ENCODE peak calls at places on chromosomes 12 and 14, in eight cellular contexts. W is PC-3, I is caudate nucleus, T is heart right ventricle, H is neuronal stem cell, X is pancreas, E is transverse colon, F is suprapubic skin. U is an unnamed sample.

GRCh38 chr12:63149884-63150254 is 1.1 kb downstream of the AVPR1A start:
- DNase-seq in W (no peak), F (no peak), X (no peak), E (no peak), T (no peak), H (peak), I (no peak), U (no peak)

GRCh38 chr12:67921286-67921685 is 68.0 kb upstream of the IFNG-AS1 start:
- DNase-seq in F (no peak), T (no peak), I (no peak), W (peak), H (no peak), E (no peak), X (no peak), U (no peak)

GRCh38 chr12:12585115-12585862 is 22.6 kb upstream of the DUSP16 start:
- DNase-seq in E (no peak), H (no peak), F (no peak), W (peak), I (no peak), X (no peak), T (no peak), U (no peak)

GRCh38 chr12:58140395-58140794 is 199.0 kb downstream of the ATP23 start:
- DNase-seq in T (no peak), I (no peak), F (no peak), H (no peak), E (no peak), W (no peak), X (no peak), U (no peak)

GRCh38 chr12:116880817-116881324 is 370 bp downstream of the HRK start:
- DNase-seq in X (peak), H (peak), I (no peak), T (peak), E (peak), F (no peak), W (peak), U (no peak)

GRCh38 chr14:58287607-58288042 is 10.7 kb upstream of the ARID4A start:
- DNase-seq in T (no peak), F (no peak), W (no peak), I (no peak), H (no peak), E (no peak), X (peak), U (no peak)

GRCh38 chr12:120739821-120740613 is 14.4 kb downstream of the ACADS start:
- DNase-seq in I (no peak), E (no peak), W (no peak), H (no peak), T (no peak), X (no peak), F (no peak), U (no peak)

GRCh38 chr12:54401127-54401526 is 16.6 kb upstream of the ZNF385A start:
- DNase-seq in H (no peak), W (no peak), F (no peak), E (no peak), T (no peak), I (no peak), X (no peak), U (no peak)

GRCh38 chr12:1552171-1552570 is 42.2 kb downstream of the FBXL14 start:
- DNase-seq in T (no peak), X (no peak), E (no peak), H (no peak), F (no peak), I (no peak), W (peak), U (no peak)

GRCh38 chr12:54701940-54702592 is 53.9 kb upstream of the DCD start:
- DNase-seq in F (no peak), E (no peak), I (no peak), H (peak), X (no peak), W (peak), T (no peak), U (no peak)

GRCh38 chr14:101504096-101504948 is 57.0 kb upstream of the DIO3 start:
- DNase-seq in I (no peak), W (no peak), H (no peak), E (peak), F (peak), T (no peak), X (no peak), U (peak)

GRCh38 chr14:99270491-99271287 is 1.3 kb downstream of the BCL11B start:
- DNase-seq in F (peak), E (no peak), H (no peak), W (no peak), T (no peak), I (no peak), X (no peak), U (no peak)

GRCh38 chr14:73753887-73754880 is 40.0 kb upstream of the PNMA1 start:
- DNase-seq in W (peak), E (peak), I (peak), X (no peak), H (no peak), F (no peak), T (no peak), U (no peak)

GRCh38 chr14:105064721-105065143 is 498 bp downstream of the GPR132 start:
- DNase-seq in E (peak), X (no peak), H (no peak), F (no peak), W (peak), T (no peak), I (no peak), U (no peak)

GRCh38 chr14:104085889-104086201 is 345 bp downstream of the ASPG start:
- DNase-seq in W (no peak), E (no peak), H (no peak), T (no peak), F (no peak), X (peak), I (no peak), U (no peak)

GRCh38 chr14:53881161-53881846 is 75.3 kb downstream of the BMP4 start:
- DNase-seq in T (no peak), I (no peak), X (no peak), F (no peak), H (no peak), W (no peak), E (no peak), U (no peak)

GRCh38 chr14:88258026-88258425 is 65.0 kb downstream of the KCNK10 start:
- DNase-seq in E (no peak), H (no peak), T (no peak), W (no peak), I (no peak), F (no peak), X (no peak), U (no peak)

GRCh38 chr12:17278946-17279345 is 673.0 kb upstream of the LMO3 start:
- DNase-seq in F (no peak), W (peak), X (no peak), I (no peak), E (no peak), H (no peak), T (no peak), U (no peak)

GRCh38 chr14:104287301-104288009 is 149.1 kb downstream of the KIF26A start:
- DNase-seq in E (no peak), W (no peak), X (no peak), H (no peak), T (no peak), F (no peak), I (no peak), U (no peak)

GRCh38 chr12:106140223-106140986 is 1.7 kb upstream of the NUAK1 start:
- DNase-seq in I (no peak), H (no peak), T (peak), E (no peak), F (no peak), X (peak), W (no peak), U (no peak)
- H3K27ac ChIP-seq in I (peak), H (peak), T (peak), E (peak), F (peak), X (peak), W (no peak), U (peak)

GRCh38 chr12:42144174-42144423 is 575 bp downstream of the GXYLT1 start:
- DNase-seq in X (no peak), F (no peak), E (no peak), H (no peak), T (no peak), W (no peak), I (no peak), U (no peak)
- H3K27ac ChIP-seq in X (peak), F (peak), E (peak), H (peak), T (peak), W (peak), I (no peak), U (peak)

GRCh38 chr12:49877066-49877465 is 26.6 kb downstream of the FAIM2 start:
- DNase-seq in I (no peak), W (no peak), H (no peak), F (peak), T (no peak), E (no peak), X (no peak), U (no peak)
- H3K27ac ChIP-seq in I (peak), W (no peak), H (no peak), F (no peak), T (no peak), E (no peak), X (no peak), U (no peak)

GRCh38 chr12:71440393-71441349 is 1.1 kb downstream of the LGR5 start:
- DNase-seq in X (no peak), H (no peak), T (no peak), F (no peak), W (no peak), E (peak), I (no peak), U (no peak)
- H3K27ac ChIP-seq in X (no peak), H (no peak), T (no peak), F (no peak), W (no peak), E (peak), I (peak), U (no peak)

GRCh38 chr12:114671321-114671663 is 12.7 kb downstream of the TBX3 start:
- DNase-seq in I (no peak), F (no peak), T (no peak), H (peak), W (peak), E (no peak), X (no peak), U (no peak)

GRCh38 chr12:114668905-114669304 is 15.1 kb downstream of the TBX3 start:
- DNase-seq in H (peak), T (no peak), W (peak), F (no peak), X (no peak), E (no peak), I (no peak), U (no peak)

GRCh38 chr12:114671664-114672476 is 12.1 kb downstream of the TBX3 start:
- DNase-seq in E (no peak), H (peak), I (no peak), X (no peak), T (no peak), F (no peak), W (peak), U (peak)

GRCh38 chr12:114669501-114670256 is 14.3 kb downstream of the TBX3 start:
- DNase-seq in F (no peak), I (no peak), E (no peak), W (peak), X (no peak), H (peak), T (no peak), U (no peak)

DNA sequence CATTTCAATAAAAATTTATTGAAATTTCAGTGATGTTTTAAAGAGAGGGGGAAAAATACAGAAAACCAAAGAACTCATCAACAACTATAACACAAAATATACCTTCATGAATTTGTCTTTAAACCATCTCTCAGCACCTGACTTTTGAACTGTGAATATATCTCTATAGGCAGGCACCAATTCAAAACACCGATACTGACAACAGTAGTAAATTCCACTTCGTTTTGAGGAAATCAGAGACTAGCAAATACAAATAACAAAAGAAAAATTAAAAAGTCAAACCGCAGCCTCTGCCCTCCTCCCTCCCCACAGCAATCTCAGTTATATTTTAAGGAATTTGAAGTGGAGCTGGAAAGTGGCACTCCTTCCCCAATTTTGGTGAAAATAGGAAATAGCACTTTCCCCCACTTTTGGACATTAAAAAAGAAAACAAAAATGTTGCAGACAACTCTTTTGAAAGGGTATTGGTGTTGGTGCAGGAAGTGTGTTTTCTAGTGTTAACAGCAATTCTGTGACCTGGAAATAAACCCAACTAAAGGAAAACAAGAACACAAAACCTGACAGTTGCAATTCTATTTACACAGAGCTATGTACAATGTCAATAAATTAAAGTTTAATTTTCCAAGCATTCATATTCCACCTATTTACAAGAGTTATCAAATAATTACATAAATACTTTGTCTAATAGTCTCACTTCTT is 13.6 kb downstream of the TBX3 start:
- DNase-seq in X (no peak), E (no peak), H (peak), W (peak), T (no peak), I (no peak), F (no peak), U (no peak)
- H3K27ac ChIP-seq in X (no peak), E (no peak), H (no peak), W (peak), T (no peak), I (no peak), F (peak), U (peak)

GRCh38 chr14:69699743-69700309 is 67.1 kb upstream of the SRSF5 start:
- DNase-seq in X (peak), W (no peak), E (no peak), T (no peak), F (no peak), I (no peak), H (no peak), U (no peak)

GRCh38 chr14:69701857-69702256 is 65.1 kb upstream of the SRSF5 start:
- DNase-seq in T (no peak), X (no peak), W (no peak), E (no peak), F (no peak), I (no peak), H (no peak), U (no peak)

GRCh38 chr14:69703047-69704046 is 63.6 kb upstream of the SRSF5 start:
- DNase-seq in X (no peak), E (no peak), I (no peak), T (no peak), W (no peak), H (no peak), F (no peak), U (no peak)

GRCh38 chr14:69700609-69701008 is 66.3 kb upstream of the SRSF5 start:
- DNase-seq in W (no peak), I (no peak), H (no peak), E (no peak), F (no peak), X (no peak), T (no peak), U (no peak)

DNA sequence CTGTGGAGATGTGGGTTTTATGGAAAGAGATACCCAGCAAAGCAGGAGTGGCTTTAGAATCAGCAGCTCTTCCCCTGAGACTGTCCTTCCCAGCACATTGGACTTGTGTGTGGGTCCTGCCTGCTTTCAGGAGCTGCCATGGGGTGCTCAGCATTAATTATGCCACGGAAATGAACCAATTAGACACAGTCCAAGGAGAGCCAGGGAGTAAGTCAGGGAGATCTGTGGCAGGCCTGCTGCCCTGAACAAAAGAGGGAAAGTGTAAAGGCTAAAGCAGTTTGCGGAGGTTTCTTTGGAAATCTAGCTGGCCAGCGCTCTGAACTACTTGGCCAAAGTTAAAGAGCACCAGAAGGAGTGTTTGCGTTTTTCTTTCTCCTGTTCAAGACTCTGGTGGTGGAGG is 65.7 kb upstream of the SRSF5 start:
- DNase-seq in F (no peak), W (no peak), T (no peak), X (no peak), E (no peak), I (no peak), H (no peak), U (no peak)
- H3K27ac ChIP-seq in F (no peak), W (no peak), T (no peak), X (no peak), E (no peak), I (no peak), H (no peak), U (no peak)

DNA sequence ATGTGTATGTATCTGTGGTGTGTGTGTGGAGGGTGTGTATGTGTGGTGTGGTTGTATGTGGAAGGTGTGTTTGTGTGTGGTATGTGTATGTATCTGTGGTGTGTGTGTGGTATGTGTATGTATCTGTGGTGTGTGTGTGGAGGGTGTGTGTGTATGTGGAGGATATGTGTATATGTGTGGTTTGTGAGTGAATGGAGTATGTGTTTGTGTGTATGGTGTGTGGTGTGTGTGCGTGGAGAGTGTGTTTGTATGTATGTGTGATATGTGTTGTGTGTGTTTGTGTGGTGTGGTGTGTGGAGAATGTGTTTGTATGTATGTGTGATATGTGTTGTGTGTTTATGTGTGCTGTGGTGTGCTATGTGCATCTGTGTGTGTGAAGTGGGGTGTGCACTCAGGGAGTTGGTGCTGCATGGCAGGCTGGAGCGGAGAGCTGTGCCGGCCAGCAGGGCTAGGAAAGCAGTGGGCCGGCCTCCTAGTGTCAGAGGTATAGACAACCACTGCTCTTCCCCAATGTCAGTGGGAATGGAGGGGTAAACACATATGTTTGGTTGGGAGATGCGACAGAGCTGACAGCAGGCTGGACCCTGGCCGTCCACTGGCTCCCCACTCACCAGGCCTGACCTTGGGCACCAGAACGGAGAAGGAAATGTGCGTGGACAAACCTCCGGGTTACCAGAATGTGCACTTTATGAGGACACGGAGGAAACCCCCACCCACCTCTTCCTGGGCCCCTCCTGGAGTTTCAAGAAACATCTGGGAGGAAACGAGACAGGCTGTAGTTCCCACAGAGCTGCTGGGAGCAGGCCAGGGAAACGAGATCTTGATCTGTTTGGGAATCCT is 60.7 kb downstream of the CLMN start:
- DNase-seq in I (no peak), T (no peak), E (no peak), H (no peak), X (no peak), F (no peak), W (no peak), U (peak)
- H3K27ac ChIP-seq in I (peak), T (no peak), E (peak), H (no peak), X (peak), F (no peak), W (no peak), U (peak)

GRCh38 chr14:75279153-75279738 is 618 bp downstream of the FOS start:
- DNase-seq in T (peak), W (no peak), E (peak), H (no peak), X (peak), I (no peak), F (no peak), U (no peak)
- H3K27ac ChIP-seq in T (peak), W (no peak), E (peak), H (no peak), X (peak), I (peak), F (peak), U (peak)

U was measured in breast epithelium.